ENCODE peak calls at places on chromosome 2, in seven cellular contexts. A is neuronal stem cell, Q is IMR-90, J is mesendoderm, X is trophoblast cell, R is H1, L is H9. B is an unnamed sample.

GRCh38 chr2:134002391-134002790 is 251.5 kb upstream of the MGAT5 start:
- DNase-seq in A (no peak), Q (peak; percentile 21), J (no peak), X (peak; percentile 93), R (no peak), L (no peak), B (no peak)

GRCh38 chr2:19021100-19021476 is 337.3 kb downstream of the OSR1 start:
- DNase-seq in A (peak; percentile 20), Q (peak; percentile 98), J (peak; percentile 50), X (peak; percentile 70), R (no peak), L (no peak), B (peak; percentile 76)

GRCh38 chr2:206797376-206797775 is 32.0 kb downstream of the FASTKD2 start:
- DNase-seq in A (no peak), Q (no peak), J (no peak), X (no peak), R (no peak), L (no peak), B (no peak)

GRCh38 chr2:9653485-9654271 is 22.9 kb upstream of the YWHAQ start:
- DNase-seq in A (no peak), Q (no peak), J (no peak), X (no peak), R (no peak), L (no peak), B (no peak)

GRCh38 chr2:40348665-40349064 is 103.2 kb downstream of the SLC8A1 start:
- DNase-seq in A (no peak), Q (peak; percentile 88), J (no peak), X (no peak), R (no peak), L (no peak), B (peak; percentile 75)

GRCh38 chr2:200411831-200412230 is 98.0 kb downstream of the KCTD18 start:
- DNase-seq in A (no peak), Q (peak; percentile 26), J (peak; percentile 46), X (no peak), R (no peak), L (no peak), B (peak; percentile 28)

GRCh38 chr2:54575379-54575888 is 119.3 kb downstream of the SPTBN1 start:
- DNase-seq in A (no peak), Q (peak; percentile 49), J (no peak), X (peak; percentile 99), R (no peak), L (no peak), B (peak; percentile 61)

GRCh38 chr2:85536479-85536878 is 2.5 kb upstream of the MAT2A start:
- DNase-seq in A (no peak), Q (peak; percentile 89), J (no peak), X (no peak), R (no peak), L (no peak), B (peak; percentile 78)

GRCh38 chr2:85503168-85503610 is 35.8 kb upstream of the MAT2A start:
- DNase-seq in A (no peak), Q (no peak), J (no peak), X (no peak), R (no peak), L (no peak), B (no peak)

GRCh38 chr2:176130153-176130916 is 830 bp downstream of the HOXD8 start:
- DNase-seq in A (no peak), Q (no peak), J (no peak), X (peak; percentile 33), R (peak; percentile 63), L (peak; percentile 58), B (peak; percentile 34)

GRCh38 chr2:171185941-171186340 is 25.2 kb upstream of the TLK1 start:
- DNase-seq in A (no peak), Q (peak; percentile 87), J (no peak), X (no peak), R (no peak), L (no peak), B (no peak)

GRCh38 chr2:96409543-96410184 is 74.1 kb downstream of the NCAPH start:
- DNase-seq in A (no peak), Q (no peak), J (no peak), X (no peak), R (no peak), L (no peak), B (no peak)

GRCh38 chr2:233075141-233075965 is 15.2 kb downstream of the INPP5D start:
- DNase-seq in A (no peak), Q (no peak), J (no peak), X (no peak), R (no peak), L (no peak), B (no peak)

GRCh38 chr2:186919272-186919671 is 70.3 kb upstream of the ZSWIM2 start:
- DNase-seq in A (no peak), Q (peak; percentile 82), J (no peak), X (peak; percentile 38), R (no peak), L (no peak), B (peak; percentile 95)

GRCh38 chr2:216389565-216389964 is 17.3 kb upstream of the MARCHF4 start:
- DNase-seq in A (no peak), Q (peak; percentile 36), J (no peak), X (peak; percentile 56), R (no peak), L (no peak), B (peak; percentile 40)

GRCh38 chr2:157792345-157793052 is 83.6 kb downstream of the ACVR1 start:
- DNase-seq in A (no peak), Q (peak; percentile 92), J (no peak), X (peak; percentile 69), R (no peak), L (no peak), B (peak; percentile 90)

GRCh38 chr2:201928363-201928762 is 105.3 kb upstream of the FZD7 start:
- DNase-seq in A (no peak), Q (no peak), J (no peak), X (no peak), R (no peak), L (no peak), B (no peak)

GRCh38 chr2:119810039-119810630 is 50.4 kb downstream of the PTPN4 start:
- DNase-seq in A (no peak), Q (no peak), J (no peak), X (no peak), R (no peak), L (no peak), B (no peak)

GRCh38 chr2:153307223-153307622 is 171.3 kb downstream of the RPRM start:
- DNase-seq in A (no peak), Q (no peak), J (no peak), X (no peak), R (no peak), L (no peak), B (no peak)

GRCh38 chr2:205644018-205644417 is 38.3 kb upstream of the NRP2 start:
- DNase-seq in A (no peak), Q (peak; percentile 48), J (no peak), X (peak; percentile 83), R (no peak), L (no peak), B (no peak)

GRCh38 chr2:220959391-220959802 is 612.7 kb downstream of the EPHA4 start:
- DNase-seq in A (no peak), Q (peak; percentile 7), J (no peak), X (no peak), R (no peak), L (no peak), B (peak; percentile 43)

GRCh38 chr2:55888941-55889340 is 34.6 kb downstream of the EFEMP1 start:
- DNase-seq in A (peak; percentile 55), Q (peak; percentile 46), J (peak; percentile 31), X (peak; percentile 54), R (no peak), L (no peak), B (no peak)

GRCh38 chr2:74405994-74406583 is 15.3 kb downstream of the C2orf81 start:
- DNase-seq in A (no peak), Q (peak; percentile 40), J (no peak), X (no peak), R (no peak), L (no peak), B (no peak)

GRCh38 chr2:175627405-175627804 is 374.7 kb downstream of the LNPK start:
- DNase-seq in A (no peak), Q (no peak), J (no peak), X (no peak), R (no peak), L (no peak), B (no peak)

GRCh38 chr2:238856713-238857567 is 9.1 kb downstream of the TWIST2 start:
- DNase-seq in A (no peak), Q (no peak), J (no peak), X (no peak), R (no peak), L (no peak), B (no peak)
- H2BK5ac ChIP-seq in A (no peak overlapping the region), Q (no peak overlapping the region), J (no peak overlapping the region), X (no peak overlapping the region), R (no peak overlapping the region), L (no peak overlapping the region), B (no peak overlapping the region)

DNA sequence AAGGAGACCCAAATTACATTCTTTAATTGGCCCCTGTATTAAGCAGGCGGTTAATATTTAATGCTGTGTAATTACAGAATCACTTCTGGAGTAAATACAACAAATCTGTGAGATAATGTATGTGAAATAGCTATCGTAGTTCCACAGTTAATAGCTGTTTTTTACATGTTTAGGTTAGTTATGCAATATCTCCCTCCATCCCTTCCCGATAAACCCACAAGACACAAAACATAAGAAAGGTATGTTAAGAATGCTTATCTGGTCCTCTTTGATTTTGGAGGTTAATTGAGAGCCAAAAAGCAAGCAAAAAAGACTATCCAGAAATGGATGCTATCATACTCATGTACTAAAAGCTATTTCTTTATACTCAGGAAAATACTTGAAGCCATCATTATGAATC is 49.1 kb downstream of the ZNF638 start:
- DNase-seq in A (no peak), Q (peak; percentile 49), J (no peak), X (peak; percentile 8), R (no peak), L (no peak), B (no peak)
- H2AK5ac ChIP-seq in A (no peak overlapping the region), Q (no peak overlapping the region), J (no peak overlapping the region), X (no peak overlapping the region), R (no peak overlapping the region), L (no peak overlapping the region), B (no peak overlapping the region)

DNA sequence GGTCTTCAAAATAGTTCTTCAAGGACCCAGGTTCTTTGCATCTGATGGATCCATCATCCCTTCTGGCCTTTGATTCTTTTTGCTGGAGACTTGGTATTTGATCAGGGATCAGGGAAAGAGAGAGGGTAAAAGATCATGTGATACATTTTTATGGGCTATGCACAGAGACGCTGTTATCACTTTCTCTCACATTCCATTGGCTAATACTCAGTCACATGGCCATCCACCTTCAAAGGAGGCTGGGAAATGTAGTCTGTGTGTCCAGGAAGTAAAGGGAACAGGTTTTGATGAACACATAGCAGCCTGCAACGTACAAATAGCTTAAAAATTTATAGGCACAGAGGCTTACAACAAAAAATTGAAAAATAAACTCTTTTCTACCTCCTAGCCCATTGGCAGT is 629.6 kb upstream of the FANCL start:
- DNase-seq in A (no peak), Q (peak; percentile 2), J (peak; percentile 30), X (no peak), R (no peak), L (no peak), B (no peak)
- H2BK5ac ChIP-seq in A (no peak overlapping the region), Q (no peak overlapping the region), J (no peak overlapping the region), X (no peak overlapping the region), R (no peak overlapping the region), L (no peak overlapping the region), B (no peak overlapping the region)

GRCh38 chr2:189913851-189914250 is 129.6 kb downstream of the PMS1 start:
- DNase-seq in A (no peak), Q (no peak), J (no peak), X (no peak), R (no peak), L (no peak), B (no peak)

GRCh38 chr2:189916651-189917050 is 132.4 kb downstream of the PMS1 start:
- DNase-seq in A (no peak), Q (no peak), J (no peak), X (no peak), R (no peak), L (no peak), B (no peak)
- H2AK5ac ChIP-seq in A (no peak overlapping the region), Q (no peak overlapping the region), J (no peak overlapping the region), X (no peak overlapping the region), R (no peak overlapping the region), L (no peak overlapping the region), B (no peak overlapping the region)

GRCh38 chr2:12718662-12719399 is 2.1 kb downstream of the TRIB2 start:
- DNase-seq in A (peak; percentile 64), Q (no peak), J (peak; percentile 78), X (no peak), R (peak; percentile 59), L (peak; percentile 40), B (peak; percentile 46)
- H2BK5ac ChIP-seq in A (peak overlapping the region; percentile 96), Q (peak overlapping the region; percentile 78), J (no peak overlapping the region), X (no peak overlapping the region), R (no peak overlapping the region), L (no peak overlapping the region), B (no peak overlapping the region)

B was measured in mesenchymal stem cell.